ENCODE peak calls at places on chromosomes 12 and 14, in four cellular contexts. C is uterus, Y is heart left ventricle, D is ovary. S is an unnamed sample. For H3K36me3, the result is how much of the 10 kb centered on the place peaks cover.

GRCh38 chr14:91365552-91365951 is 52.1 kb downstream of the CCDC88C start:
- DNase-seq in C (no peak), Y (no peak), D (no peak), S (no peak)

GRCh38 chr12:4960030-4960429 is 50.3 kb downstream of the KCNA1 start:
- DNase-seq in C (no peak), Y (no peak), D (no peak), S (peak)

GRCh38 chr12:3313655-3314305 is 177.2 kb upstream of the PRMT8 start:
- DNase-seq in C (peak), Y (no peak), D (no peak), S (no peak)

GRCh38 chr14:51612449-51612848 is 39.3 kb upstream of the FRMD6 start:
- DNase-seq in C (no peak), Y (no peak), D (no peak), S (no peak)

GRCh38 chr12:54680374-54680773 is 32.2 kb upstream of the DCD start:
- DNase-seq in C (no peak), Y (no peak), D (no peak), S (no peak)

GRCh38 chr14:50388256-50388931 is 8.3 kb downstream of the CDKL1 start:
- DNase-seq in C (peak), Y (no peak), D (peak), S (no peak)

GRCh38 chr12:22598141-22598762 is 26.7 kb upstream of the ETNK1 start:
- DNase-seq in C (no peak), Y (no peak), D (no peak), S (no peak)

GRCh38 chr12:51181558-51181957 is 8.6 kb upstream of the TFCP2 start:
- DNase-seq in C (no peak), Y (no peak), D (no peak), S (no peak)

GRCh38 chr14:74249433-74250375 is 10.5 kb downstream of the VSX2 start:
- DNase-seq in C (no peak), Y (no peak), D (no peak), S (no peak)

GRCh38 chr14:56199095-56199975 is 81.1 kb downstream of the PELI2 start:
- DNase-seq in C (peak), Y (no peak), D (peak), S (peak)

GRCh38 chr14:59944909-59945308 is 25.0 kb downstream of the LRRC9 start:
- DNase-seq in C (no peak), Y (no peak), D (no peak), S (no peak)

GRCh38 chr14:104557086-104557485 is 22.5 kb upstream of the C14orf180 start:
- DNase-seq in C (no peak), Y (peak), D (no peak), S (peak)

GRCh38 chr12:15770581-15770980 is 18.6 kb downstream of the EPS8 start:
- DNase-seq in C (no peak), Y (no peak), D (no peak), S (no peak)

GRCh38 chr14:88490168-88490567 is 64.6 kb downstream of the PTPN21 start:
- DNase-seq in C (no peak), Y (no peak), D (no peak), S (no peak)

GRCh38 chr14:37546621-37547447 is 48.2 kb downstream of the FOXA1 start:
- DNase-seq in C (no peak), Y (no peak), D (no peak), S (no peak)

GRCh38 chr12:105474672-105475071 is 144.2 kb downstream of the C12orf75 start:
- DNase-seq in C (no peak), Y (no peak), D (no peak), S (no peak)

GRCh38 chr12:124213606-124214347 is 81.1 kb upstream of the RFLNA start:
- DNase-seq in C (no peak), Y (no peak), D (no peak), S (no peak)

GRCh38 chr12:74412607-74413230 is 124.9 kb upstream of the ATXN7L3B start:
- DNase-seq in C (no peak), Y (no peak), D (no peak), S (no peak)

GRCh38 chr12:105423237-105423636 is 92.7 kb downstream of the C12orf75 start:
- DNase-seq in C (no peak), Y (no peak), D (no peak), S (no peak)

GRCh38 chr12:80590085-80590484 is 117.3 kb upstream of the MYF6 start:
- DNase-seq in C (no peak), Y (no peak), D (no peak), S (no peak)

GRCh38 chr12:107593713-107594381 is 91.8 kb upstream of the PWP1 start:
- DNase-seq in C (no peak), Y (no peak), D (no peak), S (no peak)

GRCh38 chr12:101322480-101322879 is 42.6 kb downstream of the UTP20 start:
- DNase-seq in C (no peak), Y (no peak), D (no peak), S (no peak)

GRCh38 chr14:68195126-68195525 is 375.5 kb downstream of the RAD51B start:
- DNase-seq in C (no peak), Y (no peak), D (no peak), S (no peak)

GRCh38 chr12:48890657-48891418 is 25.2 kb upstream of the RND1 start:
- DNase-seq in C (peak), Y (peak), D (peak), S (peak)

GRCh38 chr14:100033347-100034052 is 31.7 kb upstream of the EVL start:
- DNase-seq in C (no peak), Y (no peak), D (no peak), S (no peak)

GRCh38 chr14:28515571-28515970 is 251.0 kb upstream of the FOXG1 start:
- DNase-seq in C (no peak), Y (no peak), D (no peak), S (no peak)

GRCh38 chr12:32659908-32660440 is 19.1 kb upstream of the DNM1L start:
- DNase-seq in C (no peak), Y (no peak), D (no peak), S (no peak)

GRCh38 chr14:20409226-20409625 is 4.1 kb downstream of the TEP1 start:
- DNase-seq in C (no peak), Y (no peak), D (no peak), S (no peak)

GRCh38 chr14:88379706-88380343 is 5.6 kb upstream of the SPATA7 start:
- DNase-seq in C (no peak), Y (no peak), D (no peak), S (peak)

GRCh38 chr12:57299514-57300016 is 48.6 kb upstream of the STAC3 start:
- DNase-seq in C (no peak), Y (no peak), D (no peak), S (peak)

GRCh38 chr14:95238674-95239313 is 80.9 kb downstream of the CLMN start:
- DNase-seq in C (no peak), Y (no peak), D (no peak), S (no peak)

DNA sequence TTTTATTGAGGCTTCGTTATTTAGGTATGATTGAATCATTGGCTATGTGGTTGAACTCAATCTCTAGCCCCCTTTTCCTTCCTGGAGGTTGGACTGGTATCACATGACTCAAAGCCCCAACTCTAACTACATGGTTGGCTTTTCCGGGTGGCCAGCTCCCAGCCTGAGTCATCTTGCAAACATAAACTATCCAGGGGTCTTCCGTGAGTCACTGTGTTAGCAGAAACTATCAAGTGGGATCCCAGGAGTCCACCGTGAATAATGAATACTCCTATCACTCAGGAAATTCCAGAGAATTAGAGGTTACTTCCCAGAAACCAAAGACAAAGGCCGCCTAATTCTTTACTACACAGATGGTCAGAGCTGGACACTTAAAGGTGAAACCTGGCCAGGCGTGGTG is 19.7 kb upstream of the PLEKHD1 start:
- DNase-seq in C (no peak), Y (no peak), D (no peak), S (no peak)
- TF ChIP-seq POLR2A in C (no peak), Y (no peak), D (no peak), S (no peak)

GRCh38 chr14:102979406-102979805 is 56.9 kb downstream of the AMN start:
- DNase-seq in C (no peak), Y (no peak), D (no peak), S (no peak)

GRCh38 chr14:102980409-102980810 is 57.9 kb downstream of the AMN start:
- DNase-seq in C (no peak), Y (no peak), D (no peak), S (no peak)

GRCh38 chr14:102975662-102976061 is 53.2 kb downstream of the AMN start:
- DNase-seq in C (no peak), Y (no peak), D (no peak), S (no peak)

GRCh38 chr14:102973706-102974280 is 51.3 kb downstream of the AMN start:
- DNase-seq in C (no peak), Y (no peak), D (no peak), S (no peak)

DNA sequence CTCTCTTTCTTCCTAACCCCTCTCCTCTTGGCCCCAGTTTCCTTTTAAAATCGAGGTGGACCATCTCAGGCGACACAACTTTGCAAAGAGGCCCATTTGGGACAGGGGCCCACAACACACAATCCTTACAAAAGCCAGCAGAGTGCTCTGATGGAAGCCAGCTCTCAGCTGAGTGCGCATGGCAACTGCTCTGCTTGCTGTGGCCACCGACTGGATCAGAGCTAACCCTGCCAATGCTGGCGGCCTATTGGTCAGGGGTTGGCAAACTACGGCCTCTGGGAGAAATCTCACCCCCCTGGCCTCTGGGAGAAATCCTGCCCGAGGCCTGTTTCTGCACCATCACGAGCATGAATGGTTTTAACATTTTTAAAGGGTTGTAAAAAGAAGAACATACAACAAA is 55.0 kb downstream of the AMN start:
- DNase-seq in C (no peak), Y (no peak), D (no peak), S (no peak)
- H3K36me3 ChIP-seq in C (under half), Y (half or more), D (under half), S (under half)

DNA sequence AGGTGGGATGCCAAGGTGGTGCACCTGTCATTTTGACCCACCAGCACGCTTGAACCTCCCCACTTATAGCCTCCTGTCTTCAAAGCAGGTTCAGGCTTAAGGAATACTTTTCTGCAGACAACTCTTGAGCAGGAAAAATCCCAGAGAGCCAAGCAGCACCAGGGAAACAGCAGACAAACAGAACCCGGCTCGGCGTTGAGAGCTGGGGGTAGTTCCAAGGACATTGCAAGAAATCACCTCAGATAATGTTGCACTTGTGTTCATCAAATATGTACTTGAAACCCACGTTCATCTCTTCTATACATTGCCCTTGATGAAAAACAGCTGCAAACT is 203.6 kb downstream of the PPM1H start:
- DNase-seq in C (no peak), Y (no peak), D (no peak), S (no peak)
- TF ChIP-seq POLR2A in C (no peak), Y (no peak), D (no peak), S (no peak)

GRCh38 chr12:114684870-114685273 is 897 bp upstream of the TBX3 start:
- DNase-seq in C (no peak), Y (no peak), D (no peak), S (no peak)
- H3K36me3 ChIP-seq in C (under half), Y (under half), D (under half), S (under half)

GRCh38 chr12:617304-617915 is 45.8 kb downstream of the NINJ2 start:
- DNase-seq in C (no peak), Y (peak), D (peak), S (no peak)
- TF ChIP-seq POLR2A in C (no peak), Y (peak), D (peak), S (no peak)